ENCODE peak calls at places on chromosomes 12 and 14, in four cellular contexts. One of them, this sample, is unnamed.

GRCh38 chr14:81172353-81172752 is 48.4 kb downstream of the GTF2A1 start:
- DNase-seq in HepG2: no peak
- DNase-seq in K562: no peak
- DNase-seq in WTC11: no peak
- DNase-seq in this sample: no peak

GRCh38 chr12:70876952-70877351 is 43.6 kb downstream of the PTPRR start:
- DNase-seq in HepG2: peak
- DNase-seq in K562: no peak
- DNase-seq in WTC11: no peak
- DNase-seq in this sample: no peak

GRCh38 chr12:47306130-47306529 is 226.4 kb upstream of the AMIGO2 start:
- DNase-seq in HepG2: no peak
- DNase-seq in K562: no peak
- DNase-seq in WTC11: no peak
- DNase-seq in this sample: no peak

GRCh38 chr14:101132051-101132541 is 228.6 kb upstream of the RTL1 start:
- DNase-seq in HepG2: no peak
- DNase-seq in K562: no peak
- DNase-seq in WTC11: no peak
- DNase-seq in this sample: no peak

GRCh38 chr12:125734137-125734536 is 668.9 kb downstream of the AACS start:
- DNase-seq in HepG2: no peak
- DNase-seq in K562: no peak
- DNase-seq in WTC11: no peak
- DNase-seq in this sample: peak

GRCh38 chr14:22122227-22123187 is 448.9 kb upstream of the OR4E1 start:
- DNase-seq in HepG2: peak
- DNase-seq in K562: no peak
- DNase-seq in WTC11: no peak
- DNase-seq in this sample: peak

GRCh38 chr12:62772556-62772955 is 162.4 kb downstream of the PPM1H start:
- DNase-seq in HepG2: no peak
- DNase-seq in K562: no peak
- DNase-seq in WTC11: no peak
- DNase-seq in this sample: no peak

GRCh38 chr12:72057330-72057911 is 118.8 kb downstream of the TPH2 start:
- DNase-seq in HepG2: no peak
- DNase-seq in K562: no peak
- DNase-seq in WTC11: no peak
- DNase-seq in this sample: no peak

GRCh38 chr14:38116895-38117294 is 90.8 kb upstream of the SSTR1 start:
- DNase-seq in HepG2: no peak
- DNase-seq in K562: no peak
- DNase-seq in WTC11: no peak
- DNase-seq in this sample: no peak

GRCh38 chr12:120276734-120277133 is 11.2 kb upstream of the PXN start:
- DNase-seq in HepG2: peak
- DNase-seq in K562: no peak
- DNase-seq in WTC11: no peak
- DNase-seq in this sample: peak

GRCh38 chr12:100169345-100169744 is 26.7 kb upstream of the BLTP3B start:
- DNase-seq in HepG2: no peak
- DNase-seq in K562: no peak
- DNase-seq in WTC11: no peak
- DNase-seq in this sample: no peak

GRCh38 chr12:80269953-80270552 is 170.7 kb downstream of the OTOGL start:
- DNase-seq in HepG2: peak
- DNase-seq in K562: peak
- DNase-seq in WTC11: no peak
- DNase-seq in this sample: peak

GRCh38 chr14:69424139-69424923 is 25.8 kb downstream of the SLC39A9 start:
- DNase-seq in HepG2: peak
- DNase-seq in K562: no peak
- DNase-seq in WTC11: no peak
- DNase-seq in this sample: no peak

GRCh38 chr14:94390372-94391086 is 2.1 kb upstream of the SERPINA1 start:
- DNase-seq in HepG2: no peak
- DNase-seq in K562: no peak
- DNase-seq in WTC11: no peak
- DNase-seq in this sample: no peak

GRCh38 chr12:31647106-31647505 is 12.4 kb upstream of the ETFBKMT start:
- DNase-seq in HepG2: no peak
- DNase-seq in K562: no peak
- DNase-seq in WTC11: no peak
- DNase-seq in this sample: no peak

GRCh38 chr12:29778531-29778930 is 5.2 kb downstream of the TMTC1 start:
- DNase-seq in HepG2: no peak
- DNase-seq in K562: no peak
- DNase-seq in WTC11: no peak
- DNase-seq in this sample: no peak

GRCh38 chr12:49345048-49345839 is 1.4 kb upstream of the DNAJC22 start:
- DNase-seq in HepG2: no peak
- DNase-seq in K562: no peak
- DNase-seq in WTC11: no peak
- DNase-seq in this sample: no peak

GRCh38 chr12:124466200-124467128 is 100.9 kb downstream of the NCOR2 start:
- DNase-seq in HepG2: no peak
- DNase-seq in K562: no peak
- DNase-seq in WTC11: no peak
- DNase-seq in this sample: peak

GRCh38 chr14:60183724-60184596 is 18.8 kb upstream of the DHRS7 start:
- DNase-seq in HepG2: peak
- DNase-seq in K562: no peak
- DNase-seq in WTC11: no peak
- DNase-seq in this sample: peak

GRCh38 chr12:117294206-117294605 is 67.2 kb downstream of the NOS1 start:
- DNase-seq in HepG2: no peak
- DNase-seq in K562: peak
- DNase-seq in WTC11: peak
- DNase-seq in this sample: no peak

GRCh38 chr14:105131241-105131640 is 37.3 kb downstream of the JAG2 start:
- DNase-seq in HepG2: no peak
- DNase-seq in K562: no peak
- DNase-seq in WTC11: no peak
- DNase-seq in this sample: no peak

GRCh38 chr12:70317781-70318180 is 48.3 kb upstream of the KCNMB4 start:
- DNase-seq in HepG2: no peak
- DNase-seq in K562: no peak
- DNase-seq in WTC11: no peak
- DNase-seq in this sample: no peak

GRCh38 chr12:4556730-4557519 is 5.1 kb upstream of the DYRK4 start:
- DNase-seq in HepG2: no peak
- DNase-seq in K562: no peak
- DNase-seq in WTC11: no peak
- DNase-seq in this sample: no peak

DNA sequence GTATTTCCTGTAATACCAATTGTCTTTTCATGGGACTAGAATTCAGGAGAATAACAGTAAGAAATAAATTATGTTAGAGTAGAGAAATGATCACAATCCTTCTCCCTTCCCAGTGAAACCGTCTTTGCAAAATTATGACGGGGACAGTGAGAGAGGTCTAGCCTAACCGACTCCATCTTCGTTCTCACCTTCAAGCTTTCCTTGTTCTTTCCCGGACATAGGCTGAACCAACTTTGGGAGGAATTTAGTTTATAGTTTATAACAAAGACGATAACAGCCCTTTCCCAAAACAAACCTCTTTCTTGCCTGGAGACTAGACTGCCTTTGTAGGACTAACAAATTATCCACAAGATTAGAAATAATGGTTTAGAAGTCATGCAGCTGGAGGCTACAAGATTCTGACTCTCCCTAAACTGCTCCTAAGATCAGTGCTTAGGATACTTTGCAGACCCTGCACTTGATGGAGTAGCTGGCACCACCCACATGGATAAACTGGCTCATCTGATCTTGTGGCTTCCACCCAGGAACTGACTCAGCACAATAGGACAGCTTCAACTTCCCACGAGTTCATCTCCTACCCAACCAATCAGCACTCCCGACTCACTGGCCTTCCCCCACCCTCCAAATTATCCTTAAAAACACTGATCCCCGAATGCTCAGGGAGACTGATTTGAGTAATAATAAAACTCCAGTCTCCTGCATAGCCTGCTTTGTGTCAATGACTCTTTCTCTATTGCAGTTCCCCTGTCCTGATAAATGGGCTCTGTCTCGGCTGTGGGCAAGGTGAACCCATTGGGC is 521.2 kb upstream of the TBX3 start:
- DNase-seq in HepG2: no peak
- DNase-seq in K562: no peak
- DNase-seq in WTC11: no peak
- DNase-seq in this sample: no peak
- TF ChIP-seq HMGXB4 in HepG2: no peak
- TF ChIP-seq HMGXB4 in K562: no peak
- TF ChIP-seq HMGXB4 in WTC11: no peak
- TF ChIP-seq HMGXB4 in this sample: no peak

DNA sequence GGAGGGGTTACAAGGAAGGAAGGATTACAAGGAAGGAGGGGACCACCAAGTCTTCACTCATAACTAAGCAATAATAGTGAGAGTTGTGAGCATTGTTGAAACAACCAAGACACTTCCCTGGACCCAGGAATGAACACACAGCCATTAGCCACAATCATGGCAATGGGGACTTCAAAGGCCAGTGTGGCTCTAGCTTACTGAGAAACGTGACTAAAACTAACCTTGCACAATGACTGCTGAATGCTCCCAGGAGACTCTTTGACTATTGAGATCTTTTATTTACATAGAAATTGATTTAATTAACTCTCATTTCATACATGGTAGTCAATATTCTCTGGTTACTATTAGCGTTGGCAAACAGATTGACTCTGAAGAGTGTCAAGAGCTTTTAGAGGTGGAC is 263.0 kb upstream of the SOX5 start:
- DNase-seq in HepG2: no peak
- DNase-seq in K562: no peak
- DNase-seq in WTC11: no peak
- DNase-seq in this sample: no peak
- TF ChIP-seq HMGXB4 in HepG2: no peak
- TF ChIP-seq HMGXB4 in K562: no peak
- TF ChIP-seq HMGXB4 in WTC11: no peak
- TF ChIP-seq HMGXB4 in this sample: no peak

DNA sequence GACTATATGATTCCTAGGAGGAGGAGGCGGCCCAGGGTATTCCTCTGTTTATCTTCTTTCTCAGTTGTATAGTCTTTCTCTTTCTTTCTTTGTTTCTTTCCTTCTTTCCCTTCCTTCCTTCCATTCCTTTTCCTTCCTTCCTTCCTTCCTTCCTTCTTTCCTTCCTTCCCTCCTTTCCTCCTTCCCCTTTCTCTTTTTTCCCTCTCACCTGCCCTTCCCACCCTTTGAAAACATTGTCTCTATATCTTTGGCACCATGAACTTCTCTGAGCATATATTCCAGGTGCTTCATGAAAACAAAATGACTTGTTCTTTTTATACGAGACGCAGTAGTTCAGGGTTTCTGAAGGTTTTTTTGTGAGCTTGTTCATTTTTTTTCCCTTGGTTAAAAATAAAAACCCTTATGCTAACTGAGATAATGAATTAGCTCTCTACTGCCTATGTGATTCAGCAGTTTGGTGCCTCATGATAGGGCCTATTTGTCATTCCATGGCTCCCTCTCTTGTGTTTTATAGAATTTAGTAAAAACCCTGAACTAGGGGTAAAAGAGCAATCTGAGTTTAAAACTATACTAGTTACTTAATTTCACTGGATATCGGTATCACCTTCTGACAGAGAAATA is 3.2 kb upstream of the TESPA1 start:
- DNase-seq in HepG2: no peak
- DNase-seq in K562: peak
- DNase-seq in WTC11: no peak
- DNase-seq in this sample: no peak
- TF ChIP-seq HMGXB4 in HepG2: no peak
- TF ChIP-seq HMGXB4 in K562: no peak
- TF ChIP-seq HMGXB4 in WTC11: no peak
- TF ChIP-seq HMGXB4 in this sample: no peak

DNA sequence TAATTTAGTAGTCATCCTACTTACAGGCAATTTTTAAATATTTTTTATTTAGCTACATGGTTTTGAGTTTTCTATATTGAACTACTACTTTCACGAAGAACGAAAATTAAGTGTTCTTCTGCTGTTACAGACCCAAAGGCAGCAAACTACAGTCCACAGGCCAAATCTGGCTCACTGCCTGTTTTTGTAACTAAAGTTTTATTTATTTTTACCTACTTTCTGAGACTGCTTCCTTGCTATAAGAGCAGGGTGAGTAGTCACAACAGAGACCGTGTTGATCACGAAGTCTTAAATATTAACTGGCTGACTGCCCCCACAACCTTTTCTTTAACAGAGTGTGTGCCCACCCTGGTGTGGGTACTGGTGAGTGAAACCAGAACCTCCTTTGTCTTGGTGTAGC is 11.6 kb downstream of the RBM19 start:
- DNase-seq in HepG2: no peak
- DNase-seq in K562: no peak
- DNase-seq in WTC11: no peak
- DNase-seq in this sample: no peak
- TF ChIP-seq HMGXB4 in HepG2: no peak
- TF ChIP-seq HMGXB4 in K562: no peak
- TF ChIP-seq HMGXB4 in WTC11: no peak
- TF ChIP-seq HMGXB4 in this sample: no peak

DNA sequence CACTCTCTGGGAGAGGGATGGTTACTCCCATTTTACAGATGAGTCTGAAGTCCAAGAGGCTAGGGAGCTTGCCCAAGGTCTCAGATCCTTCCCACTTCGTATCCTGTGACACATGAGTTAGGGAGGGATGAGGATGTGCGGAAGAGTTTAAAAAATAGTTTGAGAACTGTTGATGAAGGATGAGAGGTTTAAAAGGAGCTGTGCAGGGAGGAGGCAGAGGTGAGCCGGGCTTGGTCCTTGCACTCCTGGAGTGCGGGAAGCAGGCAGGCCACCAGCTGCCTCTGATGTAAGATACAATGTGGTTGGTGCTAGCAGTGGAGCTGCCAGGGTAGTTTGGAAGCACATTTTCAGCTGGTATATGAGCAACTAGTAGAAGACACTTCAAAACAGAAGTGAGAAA is 46.5 kb downstream of the TSPAN9 start:
- DNase-seq in HepG2: no peak
- DNase-seq in K562: no peak
- DNase-seq in WTC11: no peak
- DNase-seq in this sample: no peak
- TF ChIP-seq HMGXB4 in HepG2: no peak
- TF ChIP-seq HMGXB4 in K562: no peak
- TF ChIP-seq HMGXB4 in WTC11: no peak
- TF ChIP-seq HMGXB4 in this sample: no peak

GRCh38 chr14:58398495-58398894 is 2.8 kb downstream of the TOMM20L start:
- DNase-seq in HepG2: no peak
- DNase-seq in K562: no peak
- DNase-seq in WTC11: no peak
- DNase-seq in this sample: no peak

GRCh38 chr14:58398895-58399294 is 3.2 kb downstream of the TOMM20L start:
- DNase-seq in HepG2: no peak
- DNase-seq in K562: no peak
- DNase-seq in WTC11: no peak
- DNase-seq in this sample: no peak

GRCh38 chr14:58395815-58396626 is at the start of gene TOMM20L:
- DNase-seq in HepG2: peak
- DNase-seq in K562: peak
- DNase-seq in WTC11: peak
- DNase-seq in this sample: peak

GRCh38 chr14:58401587-58401986 is 5.9 kb downstream of the TOMM20L start:
- DNase-seq in HepG2: no peak
- DNase-seq in K562: no peak
- DNase-seq in WTC11: no peak
- DNase-seq in this sample: peak
- TF ChIP-seq HMGXB4 in HepG2: no peak
- TF ChIP-seq HMGXB4 in K562: no peak
- TF ChIP-seq HMGXB4 in WTC11: no peak
- TF ChIP-seq HMGXB4 in this sample: no peak